ENCODE peak calls at places on chromosomes 4 and X, in four cellular contexts. J is HCT116; X is NCI-H2171 treated with DMSO at 0.1 percent for 48 hours; P is stimulated activated CD4-positive, alpha-beta T cell treated with anti-CD3 and anti-CD28 coated beads, Interleukin-2, amount 100 ng/mL, for 48 hours. W is an unnamed sample.

GRCh38 chrX:40772290-40772689 is 36.9 kb upstream of the MED14 start:
- DNase-seq in P (no peak), X (no peak), J (peak), W (no peak)

GRCh38 chrX:153649178-153649914 is 2.3 kb downstream of the DUSP9 start:
- DNase-seq in J (no peak), X (peak), P (no peak), W (no peak)

GRCh38 chr4:2356123-2357069 is 62.0 kb downstream of the ZFYVE28 start:
- DNase-seq in X (peak), J (no peak), P (no peak), W (no peak)

GRCh38 chr4:166435449-166435848 is 562.4 kb downstream of the TLL1 start:
- DNase-seq in P (no peak), J (no peak), X (no peak), W (no peak)

GRCh38 chrX:148722966-148723365 is 222.5 kb downstream of the AFF2 start:
- DNase-seq in P (no peak), J (no peak), X (no peak), W (no peak)

GRCh38 chr4:98624144-98624543 is 34.3 kb downstream of the TSPAN5 start:
- DNase-seq in P (no peak), X (no peak), J (no peak), W (no peak)

GRCh38 chr4:94814237-94814636 is 56.5 kb downstream of the BMPR1B start:
- DNase-seq in J (no peak), X (no peak), P (no peak), W (no peak)

GRCh38 chr4:99714179-99714578 is 56.6 kb upstream of the C4orf54 start:
- DNase-seq in X (no peak), P (no peak), J (no peak), W (no peak)

GRCh38 chr4:4673070-4673469 is 131.2 kb upstream of the STX18 start:
- DNase-seq in P (no peak), X (no peak), J (peak), W (peak)

GRCh38 chrX:37060999-37061398 is 52.8 kb downstream of the FAM47C start:
- DNase-seq in X (peak), J (peak), P (no peak), W (peak)

GRCh38 chr4:39047691-39048090 is 14.3 kb upstream of the KLHL5 start:
- DNase-seq in X (no peak), P (no peak), J (no peak), W (no peak)

GRCh38 chr4:10716163-10716562 is 31.6 kb upstream of the CLNK start:
- DNase-seq in X (no peak), P (no peak), J (no peak), W (no peak)

GRCh38 chrX:110119480-110119879 is 116.6 kb downstream of the TMEM164 start:
- DNase-seq in J (no peak), X (no peak), P (no peak), W (no peak)

GRCh38 chrX:129836827-129837226 is 6.9 kb downstream of the ZDHHC9 start:
- DNase-seq in X (no peak), J (no peak), P (no peak), W (no peak)

GRCh38 chrX:103688949-103689348 is 2.5 kb upstream of the MORF4L2 start:
- DNase-seq in X (peak), J (no peak), P (no peak), W (no peak)

GRCh38 chrX:154804957-154805695 is at the start of gene MPP1:
- DNase-seq in J (peak), X (peak), P (peak), W (peak)

GRCh38 chr4:105551968-105552746 is at the start of gene ARHGEF38:
- DNase-seq in X (no peak), P (no peak), J (no peak), W (no peak)

GRCh38 chr4:95516528-95517011 is 32.2 kb downstream of the UNC5C start:
- DNase-seq in P (no peak), X (no peak), J (no peak), W (no peak)

GRCh38 chr4:22301253-22301652 is 214.6 kb downstream of the ADGRA3 start:
- DNase-seq in J (no peak), P (no peak), X (no peak), W (no peak)

GRCh38 chr4:111070390-111070789 is 447.5 kb upstream of the PITX2 start:
- DNase-seq in P (no peak), J (no peak), X (no peak), W (no peak)

GRCh38 chr4:1130318-1131186 is 17.2 kb upstream of the RNF212 start:
- DNase-seq in P (peak), J (peak), X (peak), W (peak)

GRCh38 chr4:38084984-38085383 is 124.8 kb downstream of the PTTG2 start:
- DNase-seq in J (no peak), P (no peak), X (no peak), W (no peak)

GRCh38 chr4:113823291-113823659 is 61.7 kb upstream of the CAMK2D start:
- DNase-seq in P (no peak), J (no peak), X (no peak), W (no peak)

GRCh38 chr4:85724801-85725548 is 250.0 kb downstream of the ARHGAP24 start:
- DNase-seq in X (no peak), J (no peak), P (no peak), W (no peak)

GRCh38 chr4:187389420-187389819 is 606.2 kb upstream of the ZFP42 start:
- DNase-seq in J (no peak), X (no peak), P (no peak), W (no peak)

GRCh38 chr4:102519925-102520324 is 18.8 kb downstream of the NFKB1 start:
- DNase-seq in P (no peak), J (no peak), X (no peak), W (no peak)

GRCh38 chr4:85761803-85762202 is 286.9 kb downstream of the ARHGAP24 start:
- DNase-seq in X (no peak), J (no peak), P (no peak), W (no peak)

GRCh38 chr4:176849076-176849475 is 56.4 kb upstream of the VEGFC start:
- DNase-seq in J (no peak), P (no peak), X (no peak), W (no peak)

GRCh38 chr4:76188557-76188956 is 25.1 kb downstream of the SCARB2 start:
- DNase-seq in J (no peak), P (no peak), X (no peak), W (no peak)

GRCh38 chrX:22278375-22278774 is 5.7 kb downstream of the CBLL2 start:
- DNase-seq in P (no peak), J (no peak), X (no peak), W (no peak)

GRCh38 chr4:121656269-121656641 is 40.5 kb downstream of the ANXA5 start:
- DNase-seq in P (no peak), X (peak), J (peak), W (peak)

GRCh38 chrX:114584983-114585842 is 1.3 kb downstream of the HTR2C start:
- DNase-seq in J (no peak), P (no peak), X (no peak), W (no peak)

W was measured in CMK.